ENCODE peak calls at places on chromosomes 5 and 9, in four cellular contexts. V is BE2C, A is adrenal gland, E is IMR-90. T is an unnamed sample. For H3K4me1, the result is how much of the 10 kb centered on the place peaks cover.

GRCh38 chr5:177545487-177546261 is 8.7 kb downstream of the FAM193B start:
- DNase-seq in V (no peak), A (peak), E (peak), T (no peak)

GRCh38 chr9:72872718-72873117 is 80.1 kb downstream of the ALDH1A1 start:
- DNase-seq in V (no peak), A (no peak), E (no peak), T (no peak)

GRCh38 chr5:122436615-122437014 is 124.6 kb downstream of the SNCAIP start:
- DNase-seq in V (no peak), A (no peak), E (no peak), T (no peak)

GRCh38 chr9:20550326-20550725 is 72.0 kb downstream of the MLLT3 start:
- DNase-seq in V (no peak), A (no peak), E (no peak), T (no peak)

GRCh38 chr9:38309324-38310195 is 82.9 kb upstream of the ALDH1B1 start:
- DNase-seq in V (peak), A (no peak), E (peak), T (no peak)

GRCh38 chr5:115179959-115180709 is 10.4 kb upstream of the TRIM36 start:
- DNase-seq in V (peak), A (peak), E (peak), T (no peak)

GRCh38 chr5:137651022-137651421 is 84.9 kb downstream of the KLHL3 start:
- DNase-seq in V (no peak), A (peak), E (peak), T (no peak)

GRCh38 chr5:55134053-55134722 is 25.8 kb upstream of the GPX8 start:
- DNase-seq in V (no peak), A (no peak), E (no peak), T (no peak)

GRCh38 chr9:89364664-89365531 is 46.6 kb downstream of the SECISBP2 start:
- DNase-seq in V (no peak), A (peak), E (no peak), T (no peak)

GRCh38 chr9:103928452-103928851 is 165.7 kb upstream of the SMC2 start:
- DNase-seq in V (no peak), A (no peak), E (no peak), T (no peak)

GRCh38 chr9:14278291-14278721 is 35.6 kb downstream of the NFIB start:
- DNase-seq in V (no peak), A (no peak), E (peak), T (no peak)

GRCh38 chr9:133727876-133728441 is 10.2 kb downstream of the SARDH start:
- DNase-seq in V (peak), A (no peak), E (no peak), T (no peak)

GRCh38 chr9:126709241-126709640 is 95.5 kb downstream of the LMX1B start:
- DNase-seq in V (no peak), A (no peak), E (no peak), T (no peak)

GRCh38 chr5:151047814-151048425 is 27.5 kb downstream of the GPX3 start:
- DNase-seq in V (peak), A (no peak), E (no peak), T (no peak)

GRCh38 chr9:97632406-97632991 is 669 bp downstream of the TSTD2 start:
- DNase-seq in V (peak), A (peak), E (peak), T (no peak)

GRCh38 chr5:123700624-123701023 is 188.6 kb downstream of the CSNK1G3 start:
- DNase-seq in V (no peak), A (no peak), E (peak), T (peak)

GRCh38 chr9:93668261-93668871 is 92.0 kb downstream of the PHF2 start:
- DNase-seq in V (peak), A (peak), E (no peak), T (peak)

GRCh38 chr9:12699529-12699928 is 6.3 kb downstream of the TYRP1 start:
- DNase-seq in V (no peak), A (no peak), E (peak), T (no peak)

GRCh38 chr5:1555011-1555807 is 31.4 kb upstream of the LPCAT1 start:
- DNase-seq in V (no peak), A (peak), E (peak), T (no peak)

GRCh38 chr5:88613051-88613450 is 269.9 kb downstream of the MEF2C start:
- DNase-seq in V (no peak), A (no peak), E (no peak), T (no peak)

GRCh38 chr5:89065919-89066318 is 182.9 kb upstream of the MEF2C start:
- DNase-seq in V (no peak), A (no peak), E (no peak), T (no peak)

GRCh38 chr9:131503626-131504465 is 1.1 kb downstream of the POMT1 start:
- DNase-seq in V (no peak), A (no peak), E (peak), T (peak)

GRCh38 chr5:82886911-82887310 is 190.3 kb downstream of the TMEM167A start:
- DNase-seq in V (no peak), A (no peak), E (peak), T (no peak)
- TF ChIP-seq CTCF in V (no peak), A (no peak), E (no peak), T (no peak)

GRCh38 chr5:107504424-107504823 is 166.3 kb downstream of the EFNA5 start:
- DNase-seq in V (no peak), A (no peak), E (no peak), T (no peak)

GRCh38 chr5:107502711-107503110 is 168.0 kb downstream of the EFNA5 start:
- DNase-seq in V (peak), A (no peak), E (no peak), T (no peak)

GRCh38 chr5:107499237-107499636 is 171.5 kb downstream of the EFNA5 start:
- DNase-seq in V (no peak), A (no peak), E (no peak), T (no peak)

GRCh38 chr5:107501965-107502691 is 168.6 kb downstream of the EFNA5 start:
- DNase-seq in V (peak), A (no peak), E (peak), T (no peak)

GRCh38 chr5:107500840-107501239 is 169.9 kb downstream of the EFNA5 start:
- DNase-seq in V (no peak), A (no peak), E (no peak), T (no peak)
- H3K4me1 ChIP-seq in V (under half), A (under half), E (under half), T (under half)

DNA sequence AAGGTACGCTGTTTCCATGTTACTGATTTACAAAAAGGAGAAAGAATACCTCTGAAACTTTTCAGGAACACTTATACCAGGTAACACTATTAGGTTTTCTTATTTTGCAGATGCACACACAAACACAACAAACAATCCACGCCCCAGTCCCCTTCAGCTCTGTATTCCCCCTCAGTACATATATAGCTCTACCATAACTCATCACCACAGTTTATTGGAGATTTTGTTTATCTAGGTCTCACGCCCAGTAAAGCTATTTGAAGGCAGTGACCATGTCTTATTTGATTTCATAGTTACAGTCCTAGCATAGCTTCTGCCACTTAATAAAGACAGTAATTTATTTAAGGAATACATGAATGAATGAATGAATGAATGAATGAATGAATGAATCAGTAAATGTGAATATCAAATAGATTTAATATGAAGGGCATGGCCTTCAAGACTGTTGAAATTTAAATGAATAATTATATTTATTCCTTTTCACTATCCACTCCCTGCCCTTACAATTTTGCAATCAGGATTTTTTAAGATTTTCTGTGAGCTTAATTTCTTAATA is 32.9 kb downstream of the INVS start:
- DNase-seq in V (no peak), A (no peak), E (no peak), T (no peak)
- TF ChIP-seq CTCF in V (no peak), A (no peak), E (no peak), T (no peak)

GRCh38 chr9:31699836-31700235 is 684.6 kb upstream of the ACO1 start:
- DNase-seq in V (no peak), A (no peak), E (no peak), T (no peak)
- H3K4me1 ChIP-seq in V (under half), A (under half), E (under half), T (under half)

DNA sequence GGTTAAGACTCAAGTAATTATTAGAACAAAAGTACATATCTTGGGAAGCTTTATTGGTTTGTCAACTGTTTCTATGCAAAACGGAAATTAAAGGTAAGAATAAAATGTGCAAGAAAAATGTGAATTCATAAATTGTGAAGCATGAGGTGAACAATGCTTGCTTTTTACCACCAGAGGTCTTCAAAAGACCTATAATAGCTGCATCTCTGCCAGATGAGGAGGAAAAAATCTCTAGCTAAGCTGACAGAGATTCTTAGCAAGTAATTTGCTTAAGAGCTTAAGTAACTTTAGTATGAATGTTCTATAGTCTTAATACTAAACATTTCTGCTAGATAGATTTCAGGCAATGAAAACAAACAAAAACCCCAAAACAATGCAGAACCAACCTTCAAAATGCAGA is 54.1 kb downstream of the MRPS30 start:
- DNase-seq in V (no peak), A (no peak), E (peak), T (no peak)
- TF ChIP-seq CTCF in V (peak), A (no peak), E (peak), T (no peak)